ENCODE peak calls at places on chromosomes 11 and 22, in eight cellular contexts. One of them, this sample, is unnamed.

GRCh38 chr11:18780329-18780728 is 11.3 kb downstream of the PTPN5 start:
- DNase-seq in K562: no peak
- DNase-seq in NCI-H1417: no peak
- DNase-seq in GM04504: no peak
- DNase-seq in activated CD4-positive, alpha-beta memory T cell treated with anti-CD3 and anti-CD28 coated beads, Interleukin-2, amount 10 ng/mL, durations not matched to agents 7 days and 5 days: no peak
- DNase-seq in amniotic stem cell: no peak
- DNase-seq in GM19239: no peak
- DNase-seq in NCI-H1105 treated with DMSO at 0.1 percent for 48 hours: no peak
- DNase-seq in this sample: no peak

GRCh38 chr11:11486002-11486401 is 133.0 kb upstream of the CSNK2A3 start:
- DNase-seq in K562: no peak
- DNase-seq in NCI-H1417: no peak
- DNase-seq in GM04504: no peak
- DNase-seq in activated CD4-positive, alpha-beta memory T cell treated with anti-CD3 and anti-CD28 coated beads, Interleukin-2, amount 10 ng/mL, durations not matched to agents 7 days and 5 days: no peak
- DNase-seq in amniotic stem cell: no peak
- DNase-seq in GM19239: no peak
- DNase-seq in NCI-H1105 treated with DMSO at 0.1 percent for 48 hours: no peak
- DNase-seq in this sample: no peak

GRCh38 chr11:85595285-85595884 is 31.8 kb downstream of the DLG2 start:
- DNase-seq in K562: peak
- DNase-seq in NCI-H1417: peak
- DNase-seq in GM04504: peak
- DNase-seq in activated CD4-positive, alpha-beta memory T cell treated with anti-CD3 and anti-CD28 coated beads, Interleukin-2, amount 10 ng/mL, durations not matched to agents 7 days and 5 days: no peak
- DNase-seq in amniotic stem cell: peak
- DNase-seq in GM19239: no peak
- DNase-seq in NCI-H1105 treated with DMSO at 0.1 percent for 48 hours: peak
- DNase-seq in this sample: peak

GRCh38 chr22:43476341-43476740 is 64.5 kb downstream of the MPPED1 start:
- DNase-seq in K562: no peak
- DNase-seq in NCI-H1417: peak
- DNase-seq in GM04504: no peak
- DNase-seq in activated CD4-positive, alpha-beta memory T cell treated with anti-CD3 and anti-CD28 coated beads, Interleukin-2, amount 10 ng/mL, durations not matched to agents 7 days and 5 days: no peak
- DNase-seq in amniotic stem cell: no peak
- DNase-seq in GM19239: no peak
- DNase-seq in NCI-H1105 treated with DMSO at 0.1 percent for 48 hours: no peak
- DNase-seq in this sample: no peak

GRCh38 chr11:110947100-110947499 is 234.9 kb upstream of the ARHGAP20 start:
- DNase-seq in K562: no peak
- DNase-seq in NCI-H1417: no peak
- DNase-seq in GM04504: no peak
- DNase-seq in activated CD4-positive, alpha-beta memory T cell treated with anti-CD3 and anti-CD28 coated beads, Interleukin-2, amount 10 ng/mL, durations not matched to agents 7 days and 5 days: no peak
- DNase-seq in amniotic stem cell: no peak
- DNase-seq in GM19239: no peak
- DNase-seq in NCI-H1105 treated with DMSO at 0.1 percent for 48 hours: no peak
- DNase-seq in this sample: no peak

GRCh38 chr11:2294340-2295290 is 7.1 kb downstream of the C11orf21 start:
- DNase-seq in K562: no peak
- DNase-seq in NCI-H1417: no peak
- DNase-seq in GM04504: no peak
- DNase-seq in activated CD4-positive, alpha-beta memory T cell treated with anti-CD3 and anti-CD28 coated beads, Interleukin-2, amount 10 ng/mL, durations not matched to agents 7 days and 5 days: peak
- DNase-seq in amniotic stem cell: no peak
- DNase-seq in GM19239: no peak
- DNase-seq in NCI-H1105 treated with DMSO at 0.1 percent for 48 hours: no peak
- DNase-seq in this sample: no peak

GRCh38 chr22:31102441-31103081 is 4.8 kb downstream of the SELENOM start:
- DNase-seq in K562: peak
- DNase-seq in NCI-H1417: no peak
- DNase-seq in GM04504: peak
- DNase-seq in activated CD4-positive, alpha-beta memory T cell treated with anti-CD3 and anti-CD28 coated beads, Interleukin-2, amount 10 ng/mL, durations not matched to agents 7 days and 5 days: no peak
- DNase-seq in amniotic stem cell: peak
- DNase-seq in GM19239: no peak
- DNase-seq in NCI-H1105 treated with DMSO at 0.1 percent for 48 hours: no peak
- DNase-seq in this sample: peak

GRCh38 chr11:122259149-122259821 is 143.3 kb upstream of the BLID start:
- DNase-seq in K562: no peak
- DNase-seq in NCI-H1417: no peak
- DNase-seq in GM04504: no peak
- DNase-seq in activated CD4-positive, alpha-beta memory T cell treated with anti-CD3 and anti-CD28 coated beads, Interleukin-2, amount 10 ng/mL, durations not matched to agents 7 days and 5 days: no peak
- DNase-seq in amniotic stem cell: no peak
- DNase-seq in GM19239: no peak
- DNase-seq in NCI-H1105 treated with DMSO at 0.1 percent for 48 hours: no peak
- DNase-seq in this sample: no peak

GRCh38 chr11:46390331-46391171 is 1.0 kb downstream of the CHRM4 start:
- DNase-seq in K562: no peak
- DNase-seq in NCI-H1417: peak
- DNase-seq in GM04504: no peak
- DNase-seq in activated CD4-positive, alpha-beta memory T cell treated with anti-CD3 and anti-CD28 coated beads, Interleukin-2, amount 10 ng/mL, durations not matched to agents 7 days and 5 days: peak
- DNase-seq in amniotic stem cell: no peak
- DNase-seq in GM19239: no peak
- DNase-seq in NCI-H1105 treated with DMSO at 0.1 percent for 48 hours: peak
- DNase-seq in this sample: no peak